ENCODE peak calls at places on chromosome 18, in ten cellular contexts. I is stimulated activated CD4-positive, alpha-beta T cell treated with anti-CD3 and anti-CD28 coated beads, Interleukin-15, amount 100 ng/mL, for 1 hour; A is NCI-H1436; N is CD4-positive, CD25-positive, alpha-beta regulatory T cell; S is body of pancreas; M is Calu3; F is adrenal gland; G is vagina; Q is Panc1; V is adipocyte. B is an unnamed sample.

GRCh38 chr18:10454800-10455550 is 540 bp downstream of the APCDD1 start:
- DNase-seq in Q (no peak), N (no peak), M (peak), F (no peak), S (peak), G (no peak), V (peak), I (no peak), A (no peak), B (no peak)

GRCh38 chr18:50113726-50114125 is 81.2 kb downstream of the MYO5B start:
- DNase-seq in Q (no peak), N (no peak), M (no peak), I (no peak), F (no peak), S (no peak), V (no peak), A (peak), G (no peak), B (no peak)

GRCh38 chr18:24878289-24878688 is 417.9 kb downstream of the HRH4 start:
- DNase-seq in F (peak), I (no peak), N (peak), A (peak), Q (no peak), G (no peak), V (peak), S (no peak), M (no peak), B (no peak)

GRCh38 chr18:8820701-8821465 is 115.5 kb downstream of the MTCL1 start:
- DNase-seq in A (no peak), F (no peak), Q (no peak), I (no peak), V (no peak), M (no peak), S (no peak), G (no peak), N (no peak), B (no peak)

GRCh38 chr18:69596345-69596744 is 195.7 kb downstream of the DOK6 start:
- DNase-seq in G (no peak), S (no peak), N (no peak), V (no peak), I (no peak), M (no peak), A (no peak), Q (no peak), F (no peak), B (no peak)

GRCh38 chr18:48191494-48191893 is 217.7 kb downstream of the ZBTB7C start:
- DNase-seq in I (no peak), A (no peak), Q (no peak), G (no peak), S (no peak), F (no peak), N (no peak), M (no peak), V (no peak), B (no peak)

GRCh38 chr18:77009675-77010074 is 122.9 kb downstream of the MBP start:
- DNase-seq in A (no peak), G (no peak), F (no peak), N (no peak), I (no peak), Q (no peak), S (no peak), V (no peak), M (no peak), B (no peak)

GRCh38 chr18:58572680-58573079 is 56.2 kb downstream of the ALPK2 start:
- DNase-seq in N (no peak), Q (no peak), F (no peak), I (no peak), G (no peak), S (no peak), M (no peak), V (no peak), A (no peak), B (no peak)

GRCh38 chr18:47254341-47254939 is 3.0 kb upstream of the SKOR2 start:
- DNase-seq in Q (no peak), F (peak), M (peak), A (no peak), S (peak), G (no peak), I (no peak), V (peak), N (peak), B (no peak)

GRCh38 chr18:71027531-71027930 is 738.7 kb downstream of the SOCS6 start:
- DNase-seq in A (no peak), S (no peak), M (peak), N (no peak), I (no peak), V (no peak), Q (no peak), G (no peak), F (no peak), B (no peak)

GRCh38 chr18:28791101-28791500 is 614.2 kb upstream of the CDH2 start:
- DNase-seq in V (peak), F (no peak), N (no peak), Q (no peak), G (no peak), A (no peak), I (no peak), M (no peak), S (no peak), B (no peak)

B was measured in CD4-positive, alpha-beta memory T cell.